ENCODE peak calls at places on chromosomes 16 and 17, in five cellular contexts. P is kidney; I is CD8-positive, alpha-beta T cell; W is Peyer's patch; Y is spleen. M is an unnamed sample. For H3K4me1, the result is how much of the 10 kb centered on the place peaks cover.

GRCh38 chr17:53150101-53150698 is 672.5 kb upstream of the KIF2B start:
- DNase-seq in P (no peak), I (no peak), Y (no peak), W (no peak), M (no peak)

GRCh38 chr16:85627102-85627834 is 14.1 kb downstream of the GSE1 start:
- DNase-seq in I (no peak), Y (no peak), W (no peak), P (no peak), M (no peak)

GRCh38 chr17:44117351-44117750 is 6.1 kb downstream of the HDAC5 start:
- DNase-seq in Y (no peak), W (no peak), P (no peak), I (no peak), M (no peak)

GRCh38 chr17:47697948-47698711 is 4.2 kb downstream of the TBKBP1 start:
- DNase-seq in W (no peak), P (no peak), I (no peak), Y (peak), M (peak)

GRCh38 chr16:82192665-82193064 is 22.6 kb upstream of the MPHOSPH6 start:
- DNase-seq in W (no peak), Y (no peak), P (no peak), I (no peak), M (no peak)

GRCh38 chr16:5509794-5510193 is 412.2 kb upstream of the EEF2KMT start:
- DNase-seq in I (no peak), Y (no peak), P (peak), W (peak), M (no peak)

GRCh38 chr17:18070861-18071340 is 16.8 kb upstream of the DRG2 start:
- DNase-seq in W (no peak), Y (no peak), P (no peak), I (no peak), M (no peak)

GRCh38 chr17:59366773-59367656 is 35.6 kb downstream of the YPEL2 start:
- DNase-seq in P (no peak), Y (no peak), I (no peak), W (peak), M (no peak)

GRCh38 chr16:76670125-76670857 is 393.1 kb downstream of the CNTNAP4 start:
- DNase-seq in I (no peak), W (no peak), Y (no peak), P (no peak), M (no peak)

GRCh38 chr16:54447606-54448440 is 161.2 kb upstream of the IRX3 start:
- DNase-seq in Y (no peak), P (no peak), I (no peak), W (no peak), M (no peak)

GRCh38 chr16:4538067-4538385 is 547 bp downstream of the CDIP1 start:
- DNase-seq in I (no peak), W (no peak), P (no peak), Y (no peak), M (no peak)

GRCh38 chr16:1280783-1281182 is 24.9 kb downstream of the TPSD1 start:
- DNase-seq in Y (no peak), P (no peak), W (no peak), I (no peak), M (no peak)

GRCh38 chr17:78349831-78350631 is 9.8 kb downstream of the SOCS3 start:
- DNase-seq in Y (no peak), W (no peak), I (no peak), P (no peak), M (no peak)
- H3K4me1 ChIP-seq in Y (under half), W (under half), I (half or more), P (under half), M (half or more)

GRCh38 chr16:67936876-67937605 is 391 bp upstream of the PSMB10 start:
- DNase-seq in W (peak), I (no peak), P (no peak), Y (peak), M (peak)

GRCh38 chr16:67935402-67936123 is 1.1 kb downstream of the PSMB10 start:
- DNase-seq in P (peak), I (peak), Y (peak), W (peak), M (peak)

GRCh38 chr16:67935096-67935401 is 1.6 kb downstream of the PSMB10 start:
- DNase-seq in I (no peak), Y (no peak), P (no peak), W (no peak), M (no peak)

GRCh38 chr16:67934306-67935095 is 2.1 kb downstream of the PSMB10 start:
- DNase-seq in P (no peak), W (no peak), I (no peak), Y (peak), M (no peak)

DNA sequence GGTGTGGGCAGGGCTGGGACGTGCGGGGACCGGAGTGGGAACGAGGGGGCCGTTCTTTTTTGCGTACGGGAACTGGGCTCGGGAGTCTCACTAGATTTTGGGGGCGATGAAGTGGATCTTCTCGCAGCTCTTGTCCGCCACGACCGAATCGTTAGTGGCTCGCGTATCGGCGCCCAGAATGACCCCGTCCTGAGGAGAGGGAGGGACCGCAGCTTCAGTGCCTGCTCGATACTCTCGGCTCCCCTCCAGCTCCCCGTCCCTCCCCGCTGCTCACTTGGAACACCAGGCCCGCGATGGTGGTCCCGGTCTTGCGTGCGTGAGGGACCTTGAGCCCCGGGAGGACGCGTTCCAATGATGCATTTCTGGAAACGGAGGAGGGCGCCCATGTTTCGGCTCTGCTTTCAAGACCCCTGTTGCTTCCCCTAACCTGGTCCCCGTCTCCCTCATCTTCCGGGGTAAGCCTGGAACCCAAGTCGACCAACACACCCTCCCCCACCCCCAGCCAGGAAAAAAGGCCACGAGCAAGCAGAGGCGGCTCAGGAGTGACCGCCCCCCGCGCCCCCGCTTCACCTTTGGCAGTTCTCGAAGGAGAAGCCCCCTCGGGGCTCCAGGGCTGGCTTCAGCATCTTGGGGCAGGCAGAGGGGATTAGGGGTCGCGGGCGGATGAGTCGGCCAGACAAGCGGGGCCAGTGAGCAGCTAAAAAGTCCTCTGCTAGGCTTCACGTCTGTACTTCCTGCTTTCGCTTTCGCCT is at the start of gene PSMB10:
- DNase-seq in Y (peak), W (no peak), I (peak), P (peak), M (peak)
- H3K27ac ChIP-seq in Y (peak), W (peak), I (peak), P (peak), M (peak)

DNA sequence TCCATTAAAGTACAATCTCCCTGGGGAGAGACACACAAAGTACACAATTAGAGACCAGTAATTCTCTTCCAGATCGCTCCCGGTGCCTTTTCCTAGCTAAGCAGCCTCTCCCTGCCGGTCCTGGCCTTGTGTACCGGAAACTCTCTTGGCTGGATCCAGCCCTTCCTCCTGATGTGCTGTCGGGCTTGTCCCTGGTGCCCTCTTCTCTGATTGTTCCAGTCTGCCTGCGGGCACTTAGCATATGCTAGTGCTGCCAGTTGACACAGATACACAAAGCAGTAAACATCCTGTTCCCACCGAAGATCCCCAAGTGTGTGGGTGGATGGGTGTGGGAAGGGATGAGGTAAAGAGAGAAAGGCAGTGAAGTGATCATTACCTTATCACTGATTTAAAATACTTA is 9.7 kb downstream of the HS3ST3B1 start:
- DNase-seq in Y (no peak), P (no peak), W (no peak), I (no peak), M (no peak)
- H3K4me3 ChIP-seq in Y (peak), P (no peak), W (no peak), I (no peak), M (no peak)

GRCh38 chr17:27543958-27544349 is 87.0 kb upstream of the LGALS9 start:
- DNase-seq in W (no peak), Y (peak), I (no peak), P (no peak), M (no peak)
- H3K4me1 ChIP-seq in W (under half), Y (under half), I (under half), P (under half), M (under half)

DNA sequence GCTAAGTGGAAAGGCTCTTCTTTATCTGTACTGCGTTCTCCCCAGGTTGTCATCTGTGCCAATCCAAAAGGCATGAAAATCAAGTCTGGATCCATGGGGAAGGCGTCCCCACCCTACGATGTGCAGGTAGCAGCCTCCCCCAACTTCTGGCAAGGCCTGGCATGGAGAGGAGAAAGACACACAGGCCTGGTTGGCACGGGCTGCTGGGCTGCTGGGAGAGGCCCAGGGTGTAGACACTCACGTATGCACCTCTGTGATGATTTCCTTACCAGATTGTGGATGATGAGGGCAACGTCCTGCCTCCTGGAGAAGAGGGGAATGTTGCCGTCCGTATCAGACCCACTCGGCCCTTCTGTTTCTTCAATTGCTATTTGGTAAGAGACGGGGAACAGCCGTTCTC is 20.4 kb upstream of the ACSM2A start:
- DNase-seq in P (no peak), Y (no peak), W (no peak), I (no peak), M (no peak)
- H3K27ac ChIP-seq in P (no peak), Y (no peak), W (no peak), I (no peak), M (no peak)

GRCh38 chr16:28292731-28293588 is 635 bp downstream of the SBK1 start:
- DNase-seq in Y (peak), P (peak), W (no peak), I (no peak), M (peak)

GRCh38 chr16:28291651-28292626 is at the start of gene SBK1:
- DNase-seq in I (peak), Y (peak), P (peak), W (peak), M (peak)

GRCh38 chr16:28295213-28295612 is 2.9 kb downstream of the SBK1 start:
- DNase-seq in P (no peak), W (no peak), Y (no peak), I (no peak), M (no peak)

GRCh38 chr16:28294201-28294600 is 1.9 kb downstream of the SBK1 start:
- DNase-seq in I (no peak), P (no peak), W (no peak), Y (no peak), M (no peak)

GRCh38 chr16:28293589-28293935 is 1.2 kb downstream of the SBK1 start:
- DNase-seq in I (no peak), Y (no peak), W (no peak), P (no peak), M (no peak)
- H3K4me3 ChIP-seq in I (peak), Y (peak), W (peak), P (no peak), M (peak)

DNA sequence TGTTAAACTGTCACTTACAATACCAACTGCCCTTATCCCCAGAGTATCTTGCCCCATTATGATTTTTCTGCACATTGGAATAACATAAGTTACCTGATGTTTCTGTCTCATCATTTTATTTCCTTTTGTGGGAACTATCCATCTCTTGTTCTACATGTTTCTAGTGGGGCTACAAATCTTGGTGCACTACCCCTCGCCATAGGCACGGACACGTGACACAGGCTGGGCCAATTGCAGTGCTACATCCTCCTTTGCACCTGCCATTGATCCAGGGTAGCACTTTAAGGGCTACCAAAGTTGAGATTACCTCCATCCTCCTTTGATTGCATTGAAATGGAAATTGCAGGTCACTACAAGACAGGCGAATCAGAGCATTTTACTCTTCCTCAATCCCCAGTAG is 14.2 kb upstream of the SYT17 start:
- DNase-seq in P (no peak), W (no peak), I (no peak), Y (no peak), M (no peak)
- H3K4me1 ChIP-seq in P (under half), W (under half), I (under half), Y (under half), M (under half)